ENCODE peak calls at places on chromosomes 3 and 15, in four cellular contexts. F, W, Q and V are unnamed samples.

GRCh38 chr3:49908378-49909199 is 4.9 kb upstream of the MST1R start:
- DNase-seq in F (no peak), W (no peak), Q (no peak), V (no peak)

GRCh38 chr3:135757421-135757820 is 208.1 kb upstream of the PPP2R3A start:
- DNase-seq in F (no peak), W (no peak), Q (no peak), V (no peak)

GRCh38 chr3:43155464-43156121 is 49.7 kb upstream of the POMGNT2 start:
- DNase-seq in F (no peak), W (no peak), Q (peak; percentile 71), V (peak; percentile 83)

GRCh38 chr3:197224034-197224444 is 74.4 kb downstream of the DLG1 start:
- DNase-seq in F (no peak), W (no peak), Q (no peak), V (no peak)

GRCh38 chr15:23074684-23075083 is 35.3 kb upstream of the TUBGCP5 start:
- DNase-seq in F (no peak), W (no peak), Q (no peak), V (no peak)

GRCh38 chr3:26712211-26713026 is 89.8 kb downstream of the LRRC3B start:
- DNase-seq in F (no peak), W (no peak), Q (no peak), V (no peak)

GRCh38 chr3:40827942-40828688 is 303.4 kb downstream of the ZNF621 start:
- DNase-seq in F (no peak), W (no peak), Q (peak; percentile 52), V (no peak)

GRCh38 chr3:63662500-63662899 is 10.0 kb downstream of the SNTN start:
- DNase-seq in F (no peak), W (no peak), Q (no peak), V (no peak)

GRCh38 chr3:148950806-148951205 is 40.5 kb upstream of the GYG1 start:
- DNase-seq in F (no peak), W (no peak), Q (no peak), V (no peak)

GRCh38 chr15:90201944-90202375 is 830 bp downstream of the SEMA4B start:
- DNase-seq in F (no peak), W (no peak), Q (no peak), V (peak; percentile 80)

GRCh38 chr3:13647314-13648059 is 98.6 kb downstream of the FBLN2 start:
- DNase-seq in F (no peak), W (no peak), Q (no peak), V (no peak)

GRCh38 chr15:51132384-51133139 is 37.9 kb upstream of the TNFAIP8L3 start:
- DNase-seq in F (no peak), W (no peak), Q (peak; percentile 51), V (no peak)

GRCh38 chr15:88907111-88907510 is 6.1 kb downstream of the MFGE8 start:
- DNase-seq in F (no peak), W (no peak), Q (no peak), V (peak; percentile 68)

GRCh38 chr3:87580782-87581181 is 304.4 kb upstream of the POU1F1 start:
- DNase-seq in F (no peak), W (no peak), Q (no peak), V (no peak)

GRCh38 chr3:181009225-181009624 is 19.7 kb upstream of the DNAJC19 start:
- DNase-seq in F (no peak), W (no peak), Q (no peak), V (no peak)

GRCh38 chr15:28955686-28956421 is 70.1 kb downstream of the APBA2 start:
- DNase-seq in F (no peak), W (no peak), Q (no peak), V (no peak)

GRCh38 chr3:141365206-141365605 is 3.1 kb upstream of the ZBTB38 start:
- DNase-seq in F (no peak), W (no peak), Q (no peak), V (no peak)

GRCh38 chr3:112319516-112320276 is 13.3 kb upstream of the CD200 start:
- DNase-seq in F (no peak), W (no peak), Q (no peak), V (no peak)

GRCh38 chr15:83657549-83657948 is 3.6 kb downstream of the ADAMTSL3 start:
- DNase-seq in F (no peak), W (no peak), Q (no peak), V (no peak)

GRCh38 chr3:98817546-98817945 is 54.4 kb downstream of the ST3GAL6 start:
- DNase-seq in F (no peak), W (no peak), Q (no peak), V (no peak)

GRCh38 chr3:10702961-10703740 is 112.9 kb upstream of the SLC6A11 start:
- DNase-seq in F (no peak), W (no peak), Q (no peak), V (no peak)

GRCh38 chr3:111238896-111239295 is 167.3 kb downstream of the NECTIN3 start:
- DNase-seq in F (no peak), W (no peak), Q (no peak), V (no peak)

GRCh38 chr15:32131803-32132202 is 101.5 kb downstream of the CHRNA7 start:
- DNase-seq in F (no peak), W (no peak), Q (no peak), V (no peak)

GRCh38 chr15:45163508-45163856 is 24.3 kb downstream of the SHF start:
- DNase-seq in F (no peak), W (no peak), Q (no peak), V (peak; percentile 38)

GRCh38 chr3:127043041-127043641 is 60.2 kb downstream of the PLXNA1 start:
- DNase-seq in F (no peak), W (no peak), Q (peak; percentile 24), V (peak; percentile 90)

GRCh38 chr3:62587169-62587568 is 213.8 kb upstream of the FEZF2 start:
- DNase-seq in F (no peak), W (no peak), Q (no peak), V (no peak)

GRCh38 chr3:44893097-44893496 is 18.7 kb downstream of the TGM4 start:
- DNase-seq in F (no peak), W (no peak), Q (no peak), V (no peak)

GRCh38 chr3:24128195-24129005 is 183.3 kb downstream of the NR1D2 start:
- DNase-seq in F (no peak), W (no peak), Q (no peak), V (no peak)

GRCh38 chr3:171901615-171902312 is 58.6 kb downstream of the TMEM212 start:
- DNase-seq in F (no peak), W (no peak), Q (no peak), V (no peak)

GRCh38 chr15:101167791-101168462 is 83.9 kb downstream of the CHSY1 start:
- DNase-seq in F (peak; percentile 38), W (peak; percentile 60), Q (peak; percentile 91), V (peak; percentile 90)

GRCh38 chr15:71275098-71275497 is 159.8 kb downstream of the THSD4 start:
- DNase-seq in F (no peak), W (no peak), Q (no peak), V (no peak)

GRCh38 chr15:57500979-57501576 is 90.6 kb upstream of the MYZAP start:
- DNase-seq in F (no peak), W (no peak), Q (no peak), V (no peak)

GRCh38 chr3:162704991-162705390 is 1208.4 kb downstream of the OTOL1 start:
- DNase-seq in F (no peak), W (no peak), Q (no peak), V (no peak)

GRCh38 chr15:94674251-94674650 is 442.9 kb downstream of the MCTP2 start:
- DNase-seq in F (no peak), W (no peak), Q (no peak), V (no peak)

GRCh38 chr15:52870015-52870414 is 79.9 kb upstream of the ONECUT1 start:
- DNase-seq in F (no peak), W (no peak), Q (no peak), V (no peak)

GRCh38 chr3:72273615-72274014 is 488.7 kb upstream of the PROK2 start:
- DNase-seq in F (no peak), W (no peak), Q (no peak), V (no peak)

GRCh38 chr3:7709383-7710082 is 792.1 kb upstream of the LMCD1 start:
- DNase-seq in F (no peak), W (no peak), Q (no peak), V (no peak)

GRCh38 chr3:103085465-103085864 is 650.6 kb downstream of the ZPLD1 start:
- DNase-seq in F (no peak), W (no peak), Q (no peak), V (no peak)